ENCODE peak calls at places on chromosomes 16 and 17, in nine cellular contexts. Y is right cardiac atrium; C is fibroblast of lung; Z is prostate gland; A is right atrium auricular region; J is heart right ventricle; V is CD8-positive, alpha-beta memory T cell; O is pancreas; F is neuronal stem cell. H is an unnamed sample.
A peak's percentile ranks its signal among the peaks of the same experiment; 100 is the strongest.

GRCh38 chr17:57530508-57530907 is 214.6 kb downstream of the CCDC182 start:
- DNase-seq in Y (no peak), C (no peak), Z (no peak), A (no peak), J (no peak), V (no peak), O (no peak), F (no peak), H (no peak)

GRCh38 chr17:53797497-53797896 is 25.2 kb upstream of the KIF2B start:
- DNase-seq in Y (no peak), C (no peak), Z (no peak), A (no peak), J (no peak), V (no peak), O (no peak), F (no peak), H (no peak)

GRCh38 chr17:79841369-79842135 is 2.3 kb upstream of the CBX4 start:
- DNase-seq in Y (peak; percentile 56), C (no peak), Z (no peak), A (no peak), J (no peak), V (no peak), O (no peak), F (no peak), H (no peak)

GRCh38 chr16:50265260-50265659 is 1.1 kb upstream of the ADCY7 start:
- DNase-seq in Y (peak; percentile 50), C (no peak), Z (no peak), A (no peak), J (no peak), V (no peak), O (no peak), F (no peak), H (no peak)

GRCh38 chr16:58218786-58219185 is 20.9 kb upstream of the CSNK2A2 start:
- DNase-seq in Y (no peak), C (no peak), Z (no peak), A (no peak), J (no peak), V (no peak), O (no peak), F (no peak), H (no peak)

GRCh38 chr16:50617630-50618184 is 63.4 kb downstream of the SNX20 start:
- DNase-seq in Y (no peak), C (no peak), Z (no peak), A (no peak), J (no peak), V (no peak), O (no peak), F (no peak), H (no peak)

GRCh38 chr16:610513-611381 is 20.0 kb upstream of the WFIKKN1 start:
- DNase-seq in Y (peak; percentile 75), C (no peak), Z (no peak), A (no peak), J (no peak), V (peak; percentile 48), O (no peak), F (no peak), H (peak; percentile 83)

GRCh38 chr17:16281351-16281750 is 64.3 kb downstream of the PIGL start:
- DNase-seq in Y (no peak), C (peak; percentile 86), Z (no peak), A (no peak), J (no peak), V (no peak), O (no peak), F (no peak), H (peak; percentile 16)

GRCh38 chr16:53816211-53816610 is 112.3 kb downstream of the FTO start:
- DNase-seq in Y (no peak), C (peak; percentile 21), Z (no peak), A (no peak), J (no peak), V (no peak), O (no peak), F (no peak), H (peak; percentile 69)

GRCh38 chr17:77475012-77475976 is 334.5 kb downstream of the SEC14L1 start:
- DNase-seq in Y (peak; percentile 47), C (peak; percentile 94), Z (no peak), A (no peak), J (no peak), V (peak; percentile 51), O (no peak), F (no peak), H (peak; percentile 85)

GRCh38 chr17:40190197-40191021 is 13.1 kb downstream of the RAPGEFL1 start:
- DNase-seq in Y (no peak), C (no peak), Z (no peak), A (no peak), J (no peak), V (no peak), O (no peak), F (no peak), H (no peak)

GRCh38 chr16:86510465-86511261 is at the start of gene FOXF1:
- DNase-seq in Y (no peak), C (peak; percentile 81), Z (no peak), A (no peak), J (no peak), V (no peak), O (no peak), F (peak; percentile 32), H (peak; percentile 32)

GRCh38 chr17:5931611-5932010 is 138.6 kb upstream of the WSCD1 start:
- DNase-seq in Y (no peak), C (no peak), Z (no peak), A (no peak), J (no peak), V (no peak), O (no peak), F (no peak), H (peak; percentile 32)

GRCh38 chr16:22375117-22375962 is 921 bp upstream of the CDR2 start:
- DNase-seq in Y (no peak), C (no peak), Z (no peak), A (no peak), J (no peak), V (no peak), O (no peak), F (no peak), H (no peak)

GRCh38 chr17:79607941-79608728 is 2.7 kb downstream of the RBFOX3 start:
- DNase-seq in Y (no peak), C (no peak), Z (no peak), A (no peak), J (peak; percentile 16), V (no peak), O (no peak), F (peak; percentile 64), H (peak; percentile 15)

GRCh38 chr17:19398301-19399181 is 11.6 kb upstream of the MFAP4 start:
- DNase-seq in Y (peak; percentile 88), C (peak; percentile 79), Z (no peak), A (peak; percentile 84), J (peak; percentile 46), V (no peak), O (no peak), F (no peak), H (peak; percentile 10)

GRCh38 chr17:80840011-80840410 is 151.6 kb upstream of the CHMP6 start:
- DNase-seq in Y (peak; percentile 2), C (no peak), Z (no peak), A (no peak), J (no peak), V (no peak), O (no peak), F (no peak), H (no peak)

GRCh38 chr17:10652984-10653680 is 4.0 kb downstream of the MYH3 start:
- DNase-seq in Y (no peak), C (no peak), Z (no peak), A (no peak), J (no peak), V (no peak), O (no peak), F (no peak), H (no peak)

GRCh38 chr16:24573141-24573540 is 33.8 kb downstream of the RBBP6 start:
- DNase-seq in Y (no peak), C (no peak), Z (no peak), A (no peak), J (no peak), V (no peak), O (no peak), F (no peak), H (no peak)

GRCh38 chr17:63445571-63446217 is 412 bp downstream of the CYB561 start:
- DNase-seq in Y (peak; percentile 63), C (no peak), Z (peak; percentile 46), A (no peak), J (no peak), V (peak; percentile 79), O (peak; percentile 67), F (no peak), H (peak; percentile 68)

GRCh38 chr16:15598648-15599190 is 44.2 kb downstream of the MARF1 start:
- DNase-seq in Y (no peak), C (no peak), Z (no peak), A (no peak), J (no peak), V (no peak), O (no peak), F (no peak), H (no peak)
- H3K27ac ChIP-seq in Y (no peak overlapping the region), C (no peak overlapping the region), Z (no peak overlapping the region), A (no peak overlapping the region), J (no peak overlapping the region), V (no peak overlapping the region), O (no peak overlapping the region), F (no peak overlapping the region), H (no peak overlapping the region)

GRCh38 chr16:71440669-71441347 is 1.0 kb downstream of the TLE7 start:
- DNase-seq in Y (no peak), C (no peak), Z (no peak), A (no peak), J (no peak), V (no peak), O (no peak), F (no peak), H (no peak)
- H3K9me3 ChIP-seq in Y (no peaks in the 10 kb centered on the region), C (no peaks in the 10 kb centered on the region), Z (no peaks in the 10 kb centered on the region), A (peaks cover 6% of the 10 kb centered on the region), J (peaks cover 36% of the 10 kb centered on the region), V (peaks cover 3% of the 10 kb centered on the region), O (no peaks in the 10 kb centered on the region), F (peaks cover 16% of the 10 kb centered on the region), H (peaks cover 25% of the 10 kb centered on the region)

DNA sequence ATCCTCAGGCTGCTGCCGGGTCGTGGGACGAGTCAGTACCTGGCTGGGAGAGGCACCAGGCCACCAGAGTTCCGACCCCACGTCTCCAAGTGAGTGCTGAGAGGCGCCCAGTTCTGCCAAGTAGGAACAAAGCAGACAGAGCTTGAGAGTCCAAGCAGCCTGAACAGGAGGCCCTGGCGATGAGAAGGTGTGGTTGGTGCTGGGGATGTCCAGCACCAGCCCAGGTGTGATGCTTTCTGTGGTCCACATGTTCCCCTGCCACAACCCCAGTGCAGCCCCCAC is 10.8 kb downstream of the TAX1BP3 start:
- DNase-seq in Y (no peak), C (no peak), Z (no peak), A (no peak), J (no peak), V (no peak), O (no peak), F (no peak), H (no peak)
- H3K27me3 ChIP-seq in Y (no peaks in the 10 kb centered on the region), C (no peaks in the 10 kb centered on the region), Z (no peaks in the 10 kb centered on the region), A (no peaks in the 10 kb centered on the region), J (no peaks in the 10 kb centered on the region), V (no peaks in the 10 kb centered on the region), O (no peaks in the 10 kb centered on the region), F (no peaks in the 10 kb centered on the region), H (no peaks in the 10 kb centered on the region)

DNA sequence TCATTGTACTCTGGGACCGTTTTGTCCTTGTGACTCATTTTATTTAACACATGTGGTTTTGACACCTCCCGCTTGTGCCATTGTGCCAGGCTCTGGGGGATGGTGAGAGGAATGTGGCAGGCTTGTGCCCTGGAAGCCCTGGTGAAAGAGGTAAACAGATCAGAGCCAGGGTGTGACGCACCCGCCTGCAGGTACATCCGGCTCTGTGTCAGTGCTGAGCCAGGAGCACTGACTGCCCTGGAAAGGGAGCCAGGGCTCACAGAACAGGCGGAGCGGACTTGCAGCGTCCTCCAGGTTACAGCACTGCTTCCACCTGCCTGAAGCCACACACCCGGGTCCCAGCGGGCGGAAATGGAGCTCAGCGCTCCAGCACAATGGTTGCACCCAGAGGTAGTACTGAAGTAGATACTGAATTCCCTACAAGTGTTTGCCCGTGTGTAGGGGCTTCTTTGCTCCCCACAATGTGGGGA is 30.6 kb downstream of the CDRT15 start:
- DNase-seq in Y (peak; percentile 84), C (no peak), Z (peak; percentile 94), A (peak; percentile 76), J (peak; percentile 72), V (peak; percentile 37), O (peak; percentile 73), F (no peak), H (peak; percentile 91)
- H3K27ac ChIP-seq in Y (peak overlapping the region; percentile 25), C (no peak overlapping the region), Z (no peak overlapping the region), A (no peak overlapping the region), J (no peak overlapping the region), V (no peak overlapping the region), O (peak overlapping the region; percentile 78), F (no peak overlapping the region), H (no peak overlapping the region)

H was measured in mammary epithelial cell.